ENCODE peak calls at places on chromosomes 2 and 18, in nine cellular contexts. G is GM23248, L is hepatocyte, H is endothelial cell of umbilical vein, W is IMR-90, J is keratinocyte, T is PC-3, S is K562, C is SK-N-SH. Y is an unnamed sample.
A peak's percentile ranks its signal among the peaks of the same experiment; 100 is the strongest.

GRCh38 chr2:191618046-191618788 is 59.7 kb upstream of the NABP1 start:
- DNase-seq in G (no peak), L (no peak), H (no peak), W (no peak), J (no peak), T (no peak), S (no peak), C (no peak), Y (no peak)

GRCh38 chr2:11850082-11850481 is 103.7 kb downstream of the LPIN1 start:
- DNase-seq in G (no peak), L (no peak), H (no peak), W (no peak), J (no peak), T (no peak), S (no peak), C (no peak), Y (no peak)

GRCh38 chr2:200765139-200765951 is 46.4 kb upstream of the BZW1 start:
- DNase-seq in G (peak; percentile 92), L (no peak), H (peak; percentile 89), W (peak; percentile 98), J (peak; percentile 73), T (peak; percentile 95), S (no peak), C (no peak), Y (no peak)

GRCh38 chr18:54220406-54220805 is 4.1 kb downstream of the MBD2 start:
- DNase-seq in G (no peak), L (no peak), H (no peak), W (no peak), J (no peak), T (no peak), S (no peak), C (no peak), Y (peak; percentile 95)

GRCh38 chr2:198615972-198616371 is 811.6 kb downstream of the PLCL1 start:
- DNase-seq in G (peak; percentile 34), L (peak; percentile 10), H (no peak), W (peak; percentile 8), J (no peak), T (no peak), S (no peak), C (no peak), Y (no peak)

GRCh38 chr2:237191693-237192076 is 106.0 kb downstream of the COPS8 start:
- DNase-seq in G (no peak), L (no peak), H (no peak), W (no peak), J (no peak), T (no peak), S (no peak), C (no peak), Y (no peak)

GRCh38 chr18:14086459-14087231 is 45.6 kb downstream of the ZNF519 start:
- DNase-seq in G (peak; percentile 72), L (peak; percentile 66), H (peak; percentile 34), W (peak; percentile 37), J (no peak), T (peak; percentile 63), S (peak; percentile 23), C (peak; percentile 45), Y (peak; percentile 83)

GRCh38 chr2:30230855-30231725 is at the start of gene LBH:
- DNase-seq in G (peak; percentile 95), L (peak; percentile 94), H (peak; percentile 72), W (peak; percentile 90), J (no peak), T (no peak), S (peak; percentile 93), C (peak; percentile 98), Y (peak; percentile 61)

GRCh38 chr18:10526211-10526949 is 553 bp downstream of the NAPG start:
- DNase-seq in G (peak; percentile 81), L (peak; percentile 79), H (peak; percentile 47), W (peak; percentile 39), J (no peak), T (peak; percentile 48), S (peak; percentile 88), C (peak; percentile 87), Y (peak; percentile 88)

GRCh38 chr18:44733069-44733753 is 52.5 kb downstream of the SETBP1 start:
- DNase-seq in G (peak; percentile 95), L (no peak), H (peak; percentile 11), W (peak; percentile 86), J (peak; percentile 88), T (peak; percentile 76), S (no peak), C (no peak), Y (no peak)

GRCh38 chr2:109214651-109215371 is 85.8 kb downstream of the SH3RF3 start:
- DNase-seq in G (no peak), L (no peak), H (no peak), W (no peak), J (no peak), T (no peak), S (no peak), C (no peak), Y (no peak)

GRCh38 chr18:62919109-62919838 is 203.9 kb downstream of the PHLPP1 start:
- DNase-seq in G (no peak), L (no peak), H (no peak), W (peak; percentile 22), J (no peak), T (no peak), S (no peak), C (no peak), Y (no peak)

GRCh38 chr18:41579185-41579584 is 375.8 kb upstream of the PIK3C3 start:
- DNase-seq in G (no peak), L (no peak), H (no peak), W (no peak), J (no peak), T (no peak), S (no peak), C (no peak), Y (no peak)

GRCh38 chr18:79123948-79124347 is 54.8 kb downstream of the ATP9B start:
- DNase-seq in G (peak; percentile 8), L (no peak), H (no peak), W (peak; percentile 6), J (no peak), T (peak; percentile 19), S (no peak), C (no peak), Y (no peak)

DNA sequence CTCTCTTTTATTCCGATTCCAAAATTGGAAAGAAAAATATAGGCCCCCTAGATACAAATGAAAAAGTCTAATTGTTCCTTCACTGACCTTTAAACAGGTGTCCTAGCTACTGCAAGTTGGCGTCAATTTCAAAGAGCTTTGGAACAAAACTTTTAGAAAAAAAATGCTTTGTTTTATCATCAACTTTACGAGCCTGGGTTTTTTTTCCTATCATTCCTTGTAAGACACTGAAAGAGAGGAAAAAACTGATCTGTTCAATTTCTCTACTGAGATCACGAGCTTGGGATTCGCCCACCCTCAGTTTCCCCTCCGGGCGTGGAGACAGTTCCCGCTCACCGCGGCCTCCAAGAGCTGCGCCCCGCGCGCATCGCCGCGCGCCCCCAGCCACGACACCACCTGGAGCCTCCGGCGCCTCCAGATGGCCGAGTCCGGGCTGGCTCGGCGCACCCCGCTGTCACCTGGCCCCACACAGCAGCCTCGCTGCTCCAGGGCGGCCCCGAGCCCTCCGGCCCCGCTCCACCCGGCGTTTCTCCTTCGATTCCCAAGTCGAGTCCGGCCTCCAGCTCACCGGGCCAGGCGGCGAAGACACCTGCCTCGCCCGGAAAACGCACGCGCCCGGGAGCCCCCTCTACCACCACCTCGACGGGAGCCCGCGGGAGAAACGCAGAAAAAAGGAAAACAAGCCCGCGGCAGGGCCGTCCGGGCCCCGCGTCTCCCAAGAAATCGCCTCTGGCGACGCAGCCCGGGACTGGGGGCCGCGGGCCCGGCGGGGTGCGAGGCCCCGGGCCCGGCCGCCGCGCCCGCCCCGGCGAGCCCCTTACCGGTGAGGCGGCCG is 659 bp downstream of the TBC1D8 start:
- DNase-seq in G (peak; percentile 47), L (peak; percentile 60), H (peak; percentile 42), W (no peak), J (no peak), T (peak; percentile 22), S (peak; percentile 51), C (peak; percentile 78), Y (no peak)
- H3K4me2 ChIP-seq in G (peak overlapping the region; percentile 95), L (peak overlapping the region; percentile 91), H (peak overlapping the region; percentile 97), W (peak overlapping the region; percentile 78), J (peak overlapping the region; percentile 94), T (peak overlapping the region; percentile 93), S (peak overlapping the region; percentile 58), C (peak overlapping the region; percentile 96), Y (no peak overlapping the region)

GRCh38 chr2:216775043-216775453 is 79.7 kb upstream of the IGFBP5 start:
- DNase-seq in G (peak; percentile 97), L (peak; percentile 77), H (no peak), W (peak; percentile 99), J (no peak), T (peak; percentile 87), S (peak; percentile 68), C (peak; percentile 34), Y (no peak)
- H3K27ac ChIP-seq in G (peak overlapping the region; percentile 91), L (peak overlapping the region; percentile 48), H (no peak overlapping the region), W (peak overlapping the region; percentile 66), J (no peak overlapping the region), T (no peak overlapping the region), S (peak overlapping the region; percentile 37), C (peak overlapping the region; percentile 23), Y (no peak overlapping the region)

GRCh38 chr2:79139423-79139822 is 19.1 kb downstream of the REG1A start:
- DNase-seq in G (no peak), L (no peak), H (no peak), W (no peak), J (no peak), T (no peak), S (no peak), C (no peak), Y (no peak)

GRCh38 chr2:79138385-79138784 is 18.1 kb downstream of the REG1A start:
- DNase-seq in G (no peak), L (no peak), H (no peak), W (no peak), J (no peak), T (no peak), S (no peak), C (no peak), Y (no peak)
- H3K4me3 ChIP-seq in G (no peak overlapping the region), L (no peak overlapping the region), H (no peak overlapping the region), W (no peak overlapping the region), J (no peak overlapping the region), T (no peak overlapping the region), S (no peak overlapping the region), C (no peak overlapping the region), Y (no peak overlapping the region)

DNA sequence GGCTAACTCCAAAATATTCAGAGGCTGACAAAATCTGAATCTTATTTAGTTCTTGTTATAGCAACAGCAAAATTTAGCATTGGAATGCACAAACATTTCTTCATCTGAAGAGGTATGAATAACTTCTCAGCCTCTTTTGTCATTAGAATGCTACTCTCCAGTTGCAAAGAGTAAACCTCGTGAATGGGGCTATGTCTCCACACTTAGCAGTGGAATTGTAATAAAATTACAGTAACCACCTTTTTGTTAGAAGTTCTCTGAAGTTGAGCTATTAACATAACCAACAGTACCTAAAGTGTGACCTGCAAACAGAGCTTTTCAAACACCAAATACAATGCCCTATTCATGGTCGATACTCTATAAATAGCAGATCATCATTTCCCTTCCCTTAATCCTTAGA is 50.2 kb upstream of the GALNT3 start:
- DNase-seq in G (no peak), L (no peak), H (no peak), W (no peak), J (no peak), T (no peak), S (no peak), C (no peak), Y (no peak)
- H3K4me2 ChIP-seq in G (no peak overlapping the region), L (no peak overlapping the region), H (no peak overlapping the region), W (no peak overlapping the region), J (no peak overlapping the region), T (no peak overlapping the region), S (no peak overlapping the region), C (no peak overlapping the region), Y (no peak overlapping the region)